ENCODE peak calls at places on chromosomes 3 and 15, in eight cellular contexts. E, F, B, W, A, K, I and D are unnamed samples.

GRCh38 chr15:31379042-31379441 is 52.4 kb downstream of the KLF13 start:
- DNase-seq in K (no peak), F (no peak), W (no peak), A (no peak), I (no peak), B (no peak), E (no peak), D (no peak)

GRCh38 chr3:167716920-167717319 is 17.8 kb downstream of the PDCD10 start:
- DNase-seq in I (no peak), F (no peak), B (no peak), K (no peak), W (no peak), A (no peak), E (no peak), D (no peak)

GRCh38 chr3:194267744-194268658 is 83.1 kb downstream of the CPN2 start:
- DNase-seq in W (no peak), F (no peak), I (no peak), K (peak; percentile 3), B (no peak), A (no peak), E (no peak), D (peak; percentile 15)

GRCh38 chr3:87501076-87501475 is 224.7 kb upstream of the POU1F1 start:
- DNase-seq in B (no peak), E (no peak), K (no peak), A (no peak), W (no peak), F (no peak), I (no peak), D (no peak)

GRCh38 chr3:52792961-52793695 is 1.5 kb upstream of the ITIH3 start:
- DNase-seq in W (no peak), F (no peak), A (peak; percentile 43), B (no peak), K (no peak), E (peak; percentile 96), I (no peak), D (no peak)

GRCh38 chr3:49057268-49057667 is 28.1 kb upstream of the IMPDH2 start:
- DNase-seq in K (no peak), F (no peak), E (no peak), B (no peak), W (no peak), A (no peak), I (no peak), D (no peak)

GRCh38 chr3:99119312-99119810 is 217.9 kb upstream of the DCBLD2 start:
- DNase-seq in K (no peak), B (no peak), F (no peak), I (no peak), E (no peak), A (no peak), W (no peak), D (no peak)

GRCh38 chr15:64909546-64909945 is 2.2 kb upstream of the ANKDD1A start:
- DNase-seq in F (no peak), B (no peak), A (no peak), E (no peak), K (no peak), I (no peak), W (no peak), D (no peak)

GRCh38 chr3:43963208-43963607 is 272.5 kb downstream of the ABHD5 start:
- DNase-seq in A (no peak), K (no peak), E (no peak), B (no peak), I (no peak), F (no peak), W (no peak), D (no peak)

GRCh38 chr3:178690571-178690970 is 154.3 kb downstream of the KCNMB2 start:
- DNase-seq in K (no peak), W (no peak), A (no peak), E (no peak), F (no peak), I (no peak), B (no peak), D (no peak)

GRCh38 chr15:33825453-33825852 is 142.8 kb upstream of the CHRM5 start:
- DNase-seq in I (no peak), B (no peak), F (no peak), W (no peak), E (no peak), A (no peak), K (no peak), D (no peak)

GRCh38 chr3:71551286-71551919 is 32.1 kb downstream of the FOXP1 start:
- DNase-seq in F (no peak), W (no peak), B (no peak), E (no peak), K (no peak), A (no peak), I (no peak), D (no peak)

GRCh38 chr15:37979597-37979996 is 45.2 kb downstream of the TMCO5A start:
- DNase-seq in E (no peak), B (no peak), F (no peak), I (no peak), K (no peak), A (no peak), W (no peak), D (no peak)